ENCODE peak calls at places on chromosomes 3 and 15, in ten cellular contexts. X is body of pancreas; T is HAP-1; V is heart left ventricle; W is AG10803; P is right atrium auricular region; J is Caco-2; E is CD4-positive, CD25-positive, alpha-beta regulatory T cell; K is A549; S is Peyer's patch. A is an unnamed sample.

GRCh38 chr15:80996247-80996646 is 4.5 kb upstream of the TLNRD1 start:
- DNase-seq in K (peak; percentile 58), P (no peak), X (no peak), E (no peak), T (no peak), S (no peak), W (no peak), V (no peak), J (no peak), A (peak; percentile 39)

GRCh38 chr3:116667324-116667723 is 42.3 kb upstream of the TUSC7 start:
- DNase-seq in W (no peak), X (no peak), T (no peak), V (no peak), P (no peak), E (no peak), S (no peak), K (no peak), J (no peak), A (no peak)

GRCh38 chr15:90588427-90588826 is 58.7 kb downstream of the CRTC3 start:
- DNase-seq in P (no peak), T (no peak), K (peak; percentile 41), V (no peak), J (no peak), E (no peak), X (no peak), W (no peak), S (no peak), A (peak; percentile 39)

GRCh38 chr3:76039431-76039830 is 254.1 kb upstream of the ZNF717 start:
- DNase-seq in J (no peak), T (no peak), E (no peak), V (no peak), P (no peak), K (no peak), W (no peak), X (no peak), S (no peak), A (no peak)

GRCh38 chr3:178059124-178059523 is 477.1 kb upstream of the KCNMB2 start:
- DNase-seq in X (no peak), K (no peak), E (no peak), W (no peak), S (no peak), T (no peak), P (no peak), J (no peak), V (no peak), A (peak; percentile 64)

GRCh38 chr3:113231827-113232253 is 20.5 kb downstream of the BOC start:
- DNase-seq in J (no peak), E (no peak), T (no peak), P (no peak), V (no peak), X (no peak), K (peak; percentile 77), W (peak; percentile 71), S (no peak), A (peak; percentile 65)

GRCh38 chr15:41851755-41852370 is 13.2 kb downstream of the PLA2G4B start:
- DNase-seq in K (no peak), E (no peak), V (no peak), W (no peak), T (no peak), P (no peak), X (no peak), S (no peak), J (no peak), A (no peak)

GRCh38 chr15:99155961-99156443 is 51.1 kb downstream of the SYNM start:
- DNase-seq in V (no peak), J (peak; percentile 44), K (no peak), T (no peak), P (no peak), W (peak; percentile 6), X (no peak), S (no peak), E (no peak), A (no peak)

DNA sequence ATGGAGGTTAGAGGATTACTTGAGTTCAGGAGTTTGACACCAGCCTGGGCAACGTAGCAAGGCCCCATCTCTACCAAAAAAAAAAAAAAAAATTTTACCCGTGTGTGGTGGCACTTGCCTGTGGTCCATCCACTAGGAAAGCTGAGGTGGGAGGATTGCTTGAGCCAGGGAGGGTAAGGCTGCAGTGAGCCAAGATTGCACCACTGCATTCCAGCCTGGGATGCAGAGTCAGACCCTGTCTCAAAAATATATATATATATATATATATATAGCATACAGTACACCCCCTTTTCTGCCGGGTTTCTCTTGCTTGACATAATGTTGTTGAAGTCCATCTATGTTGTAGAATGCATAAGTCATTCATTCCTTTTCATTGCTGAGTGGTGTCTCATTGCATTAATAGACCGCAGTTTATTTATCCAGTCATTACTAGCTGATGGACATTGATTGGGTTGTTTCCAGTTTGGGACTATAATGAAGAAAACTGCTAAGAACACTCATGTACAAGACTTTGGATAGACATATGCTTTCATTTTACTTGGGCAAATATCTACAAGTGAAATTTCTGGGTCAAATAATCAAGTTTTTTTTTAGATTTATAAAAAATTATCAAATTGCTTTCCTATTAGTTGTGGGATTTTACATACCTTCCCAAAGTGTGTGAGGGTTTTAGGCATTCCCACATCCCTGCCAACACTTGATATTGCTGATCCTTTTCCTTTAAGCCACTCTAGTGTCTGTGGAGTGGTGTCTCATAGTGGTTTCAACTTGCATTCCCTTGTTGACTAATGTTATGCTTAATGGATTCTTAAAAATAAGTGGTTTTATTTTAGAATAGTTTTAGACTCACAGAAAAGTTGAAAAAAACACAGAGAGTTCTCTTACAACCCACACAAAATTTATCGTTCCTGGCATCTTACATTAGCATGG is 2.1 kb upstream of the PRR20G start:
- DNase-seq in K (no peak), S (no peak), P (no peak), W (peak; percentile 2), E (no peak), X (no peak), J (no peak), T (no peak), V (no peak), A (no peak)
- H3K4me3 ChIP-seq in K (no peak overlapping the region), S (no peak overlapping the region), P (no peak overlapping the region), W (no peak overlapping the region), E (no peak overlapping the region), X (no peak overlapping the region), J (no peak overlapping the region), T (no peak overlapping the region), V (no peak overlapping the region), A (no peak overlapping the region)

DNA sequence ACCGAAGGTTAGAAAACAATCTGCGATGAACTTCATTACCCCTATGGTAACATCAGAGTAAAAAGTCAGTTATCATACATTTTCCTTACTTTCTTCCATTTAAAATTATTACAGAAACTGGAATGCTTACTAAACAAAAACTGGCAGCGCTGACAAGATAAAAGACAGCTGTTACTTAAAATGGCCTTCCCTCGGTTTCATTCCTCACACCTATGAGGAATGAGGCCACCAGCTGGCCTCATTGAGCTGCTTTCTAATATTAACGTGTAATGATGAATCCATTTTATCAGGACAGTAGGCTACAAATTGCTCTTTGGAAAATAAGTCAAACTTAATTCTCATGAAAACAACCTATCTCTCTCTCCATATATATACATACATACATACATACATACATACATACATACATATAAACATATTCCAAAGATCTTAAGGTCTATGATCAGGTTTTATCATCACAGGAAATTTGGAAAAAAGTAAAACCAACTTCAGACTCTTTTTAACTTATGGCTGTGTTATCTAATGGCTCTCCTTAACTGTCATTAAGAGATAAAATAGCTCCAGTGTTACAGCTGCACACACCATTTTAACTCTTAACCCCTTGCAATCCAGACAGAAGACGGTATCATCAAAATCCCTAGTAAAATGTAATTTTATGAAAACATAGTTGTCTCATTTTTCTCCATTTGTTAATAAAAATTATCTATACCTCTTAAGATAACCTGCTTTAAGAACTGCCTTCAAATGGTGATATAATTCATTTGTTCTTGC is 5.2 kb downstream of the CCNL1 start:
- DNase-seq in P (no peak), J (no peak), T (no peak), V (no peak), S (no peak), W (no peak), K (no peak), X (no peak), E (no peak), A (no peak)
- H3K4me3 ChIP-seq in P (peak overlapping the region; percentile 19), J (no peak overlapping the region), T (no peak overlapping the region), V (peak overlapping the region; percentile 10), S (no peak overlapping the region), W (peak overlapping the region; percentile 41), K (peak overlapping the region; percentile 6), X (no peak overlapping the region), E (peak overlapping the region; percentile 99), A (peak overlapping the region; percentile 96)

GRCh38 chr3:8742921-8743605 is 9.5 kb downstream of the CAV3 start:
- DNase-seq in V (no peak), T (no peak), J (peak; percentile 10), X (no peak), E (no peak), W (peak; percentile 83), P (no peak), K (peak; percentile 19), S (no peak), A (peak; percentile 55)

GRCh38 chr3:8739757-8740508 is 6.3 kb downstream of the CAV3 start:
- DNase-seq in P (no peak), W (peak; percentile 66), V (no peak), S (no peak), K (peak; percentile 86), E (no peak), T (no peak), X (no peak), J (peak; percentile 12), A (peak; percentile 39)

GRCh38 chr3:8743911-8744310 is 10.3 kb downstream of the CAV3 start:
- DNase-seq in X (no peak), E (no peak), W (no peak), T (no peak), S (no peak), V (no peak), P (no peak), K (no peak), J (peak; percentile 17), A (no peak)

GRCh38 chr3:8738639-8739038 is 5.0 kb downstream of the CAV3 start:
- DNase-seq in S (no peak), T (no peak), W (no peak), P (no peak), J (no peak), K (no peak), X (no peak), V (no peak), E (no peak), A (no peak)

GRCh38 chr3:8741581-8742355 is 8.2 kb downstream of the CAV3 start:
- DNase-seq in K (peak; percentile 84), X (peak; percentile 19), S (no peak), J (peak; percentile 87), P (no peak), E (no peak), W (peak; percentile 79), V (peak; percentile 53), T (peak; percentile 71), A (peak; percentile 91)
- H3K4me3 ChIP-seq in K (peak overlapping the region; percentile 30), X (no peak overlapping the region), S (no peak overlapping the region), J (no peak overlapping the region), P (no peak overlapping the region), E (no peak overlapping the region), W (peak overlapping the region; percentile 17), V (peak overlapping the region; percentile 15), T (no peak overlapping the region), A (peak overlapping the region; percentile 17)

DNA sequence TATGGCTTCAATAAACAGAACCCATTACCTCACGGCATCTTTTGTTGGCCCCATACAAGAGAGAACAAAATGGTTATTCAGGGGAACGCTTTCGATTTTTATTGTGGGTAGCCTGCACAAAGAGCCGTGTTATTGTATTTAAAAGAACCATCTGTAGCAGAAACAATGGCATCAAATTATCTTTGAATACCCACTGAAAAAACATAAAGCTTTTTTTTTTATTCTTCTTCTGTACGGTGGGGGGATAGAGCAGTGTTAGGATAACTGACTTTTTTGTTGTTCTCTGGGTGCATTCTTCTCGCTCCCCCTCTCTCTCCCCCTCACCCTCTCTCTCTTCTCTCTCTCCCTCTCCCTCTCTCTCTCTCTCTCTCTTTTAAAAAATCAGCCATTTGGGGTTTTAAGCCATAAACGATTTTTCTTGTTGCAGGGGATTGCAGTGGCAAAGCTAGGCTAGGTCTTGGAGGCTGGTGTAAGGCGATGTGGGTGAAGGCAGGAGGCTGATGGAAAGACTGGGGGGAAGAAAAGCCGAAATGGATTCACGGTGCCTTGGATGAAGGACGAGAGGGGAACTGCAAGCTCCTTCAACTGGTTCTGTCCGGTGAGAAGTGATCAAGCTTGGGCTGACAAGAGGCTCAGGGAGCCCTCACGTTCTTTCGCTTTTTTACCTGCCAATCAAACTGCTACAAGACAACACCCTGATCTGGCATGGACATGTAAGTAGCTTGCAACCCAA is 12.4 kb upstream of the SOX2 start:
- DNase-seq in P (no peak), T (peak; percentile 80), W (no peak), X (no peak), K (no peak), V (no peak), S (no peak), J (no peak), E (no peak), A (no peak)
- H3K4me3 ChIP-seq in P (no peak overlapping the region), T (peak overlapping the region; percentile 31), W (no peak overlapping the region), X (no peak overlapping the region), K (peak overlapping the region; percentile 31), V (no peak overlapping the region), S (no peak overlapping the region), J (no peak overlapping the region), E (no peak overlapping the region), A (no peak overlapping the region)

A was measured in fibroblast of pulmonary artery.